ENCODE peak calls at places on chromosomes 5 and 9, in nine cellular contexts. W, C, U, A, V, H, I, Z and G are unnamed samples.

GRCh38 chr9:115142502-115143265 is 24.7 kb upstream of the TNC start:
- DNase-seq in I (no peak), Z (no peak), C (no peak), H (no peak), U (no peak), W (no peak), A (no peak), V (no peak), G (no peak)

GRCh38 chr5:169786219-169786618 is 149.1 kb downstream of the DOCK2 start:
- DNase-seq in I (no peak), U (no peak), A (no peak), Z (peak), W (no peak), H (no peak), C (no peak), V (no peak), G (no peak)

GRCh38 chr5:133120156-133120750 is 68.4 kb downstream of the HSPA4 start:
- DNase-seq in Z (no peak), C (no peak), A (no peak), H (no peak), I (no peak), U (no peak), V (no peak), W (no peak), G (no peak)

GRCh38 chr9:94057918-94058317 is 26.3 kb upstream of the PTPDC1 start:
- DNase-seq in H (no peak), V (no peak), Z (no peak), U (no peak), I (no peak), C (no peak), W (no peak), A (no peak), G (no peak)

GRCh38 chr5:78095119-78095518 is 199.4 kb downstream of the AP3B1 start:
- DNase-seq in V (no peak), Z (no peak), I (no peak), U (no peak), H (no peak), C (no peak), W (no peak), A (no peak), G (no peak)

GRCh38 chr5:23318166-23318565 is 189.2 kb upstream of the PRDM9 start:
- DNase-seq in C (no peak), W (no peak), I (no peak), U (no peak), A (no peak), H (no peak), Z (no peak), V (no peak), G (no peak)

GRCh38 chr9:20570086-20570485 is 52.2 kb downstream of the MLLT3 start:
- DNase-seq in C (no peak), W (no peak), U (no peak), I (no peak), V (peak), H (peak), A (no peak), Z (no peak), G (no peak)

GRCh38 chr9:72648811-72649414 is 127.5 kb downstream of the TMC1 start:
- DNase-seq in I (no peak), V (no peak), H (no peak), C (no peak), U (no peak), W (no peak), Z (no peak), A (no peak), G (no peak)

GRCh38 chr9:27414215-27414731 is 109.8 kb upstream of the IFNK start:
- DNase-seq in I (no peak), W (no peak), A (no peak), H (no peak), U (no peak), V (peak), Z (no peak), C (peak), G (no peak)

GRCh38 chr9:27412081-27412480 is 112.0 kb upstream of the IFNK start:
- DNase-seq in U (no peak), I (no peak), V (no peak), H (no peak), A (no peak), C (no peak), W (no peak), Z (no peak), G (no peak)

GRCh38 chr9:27412963-27413362 is 111.1 kb upstream of the IFNK start:
- DNase-seq in V (no peak), Z (no peak), H (no peak), C (no peak), I (no peak), W (no peak), A (no peak), U (no peak), G (no peak)

GRCh38 chr9:27408523-27408922 is 111.6 kb upstream of the EQTN start:
- DNase-seq in H (no peak), C (no peak), Z (no peak), I (no peak), V (no peak), A (no peak), W (no peak), U (no peak), G (no peak)

GRCh38 chr9:27413507-27414214 is 110.4 kb upstream of the IFNK start:
- DNase-seq in H (no peak), U (no peak), I (no peak), V (peak), W (no peak), A (no peak), C (no peak), Z (peak), G (no peak)
- H3K4me3 ChIP-seq in H (no peak), U (no peak), I (no peak), V (peak), W (no peak), A (no peak), C (no peak), Z (no peak), G (no peak)

GRCh38 chr5:61423487-61424157 is 91.6 kb downstream of the ZSWIM6 start:
- DNase-seq in Z (peak), W (no peak), I (no peak), V (peak), C (no peak), H (no peak), U (no peak), A (no peak), G (no peak)
- H3K4me3 ChIP-seq in Z (no peak), W (no peak), I (no peak), V (no peak), C (no peak), H (no peak), U (no peak), A (no peak), G (no peak)

GRCh38 chr9:1129382-1129781 is 79.2 kb downstream of the DMRT2 start:
- DNase-seq in H (no peak), C (no peak), I (no peak), Z (no peak), W (no peak), U (no peak), V (no peak), A (no peak), G (no peak)
- H3K4me3 ChIP-seq in H (no peak), C (no peak), I (no peak), Z (no peak), W (no peak), U (no peak), V (no peak), A (no peak), G (no peak)

GRCh38 chr9:85717220-85717619 is 24.5 kb downstream of the AGTPBP1 start:
- DNase-seq in A (no peak), Z (no peak), V (no peak), H (no peak), I (no peak), U (no peak), C (no peak), W (no peak), G (no peak)

GRCh38 chr9:85716031-85716877 is 25.5 kb downstream of the AGTPBP1 start:
- DNase-seq in I (no peak), A (no peak), Z (peak), W (no peak), U (peak), V (no peak), C (no peak), H (no peak), G (no peak)

GRCh38 chr9:85715587-85715986 is 26.2 kb downstream of the AGTPBP1 start:
- DNase-seq in A (no peak), I (no peak), U (peak), W (no peak), Z (peak), H (no peak), C (no peak), V (no peak), G (no peak)

DNA sequence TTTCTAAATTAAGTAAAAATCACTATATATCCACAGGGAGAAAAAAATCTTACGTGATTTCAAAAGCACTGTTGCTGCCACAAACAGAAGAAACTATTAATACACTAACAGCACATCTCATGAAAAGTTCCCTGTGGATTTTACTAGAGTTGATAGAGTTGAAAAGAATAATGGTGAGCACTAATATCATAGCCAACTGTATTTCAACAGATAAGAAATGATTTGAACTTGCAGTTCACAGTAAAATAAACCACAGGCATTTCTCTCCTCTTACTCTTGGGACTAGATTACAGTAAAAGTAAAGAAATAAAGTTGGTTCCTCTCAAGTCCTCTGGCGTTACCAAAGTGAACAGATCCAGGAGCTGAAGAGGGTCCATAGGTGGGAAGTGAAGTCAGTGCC is 27.9 kb downstream of the AGTPBP1 start:
- DNase-seq in C (no peak), U (peak), V (no peak), W (no peak), A (no peak), H (no peak), I (no peak), Z (peak), G (no peak)
- H3K4me3 ChIP-seq in C (no peak), U (no peak), V (no peak), W (no peak), A (no peak), H (no peak), I (no peak), Z (no peak), G (no peak)

GRCh38 chr9:123357748-123358059 is 1.7 kb downstream of the CRB2 start:
- DNase-seq in I (no peak), A (no peak), W (no peak), Z (no peak), U (no peak), V (no peak), C (no peak), H (no peak), G (no peak)

GRCh38 chr9:123358181-123358894 is 2.3 kb downstream of the CRB2 start:
- DNase-seq in U (no peak), H (no peak), C (no peak), I (no peak), Z (no peak), A (no peak), W (no peak), V (no peak), G (no peak)

GRCh38 chr9:123359106-123359505 is 3.1 kb downstream of the CRB2 start:
- DNase-seq in V (no peak), U (no peak), A (no peak), W (no peak), I (no peak), C (no peak), Z (no peak), H (no peak), G (no peak)

GRCh38 chr9:123355761-123356520 is at the start of gene CRB2:
- DNase-seq in I (no peak), V (no peak), W (no peak), C (no peak), Z (no peak), U (peak), A (no peak), H (no peak), G (no peak)

GRCh38 chr9:123356851-123357747 is 1.1 kb downstream of the CRB2 start:
- DNase-seq in U (no peak), W (no peak), I (no peak), H (no peak), V (no peak), C (no peak), A (no peak), Z (no peak), G (no peak)
- H3K4me3 ChIP-seq in U (no peak), W (no peak), I (no peak), H (no peak), V (no peak), C (no peak), A (peak), Z (peak), G (no peak)

GRCh38 chr9:91899611-91900010 is 50.4 kb downstream of the ROR2 start:
- DNase-seq in Z (no peak), W (no peak), A (no peak), V (no peak), C (no peak), U (no peak), H (no peak), I (no peak), G (no peak)
- H3K4me3 ChIP-seq in Z (no peak), W (no peak), A (no peak), V (no peak), C (no peak), U (no peak), H (no peak), I (no peak), G (no peak)

GRCh38 chr5:55989860-55990259 is 4.9 kb downstream of the IL6ST start:
- DNase-seq in I (no peak), C (no peak), A (no peak), U (no peak), H (no peak), W (peak), Z (no peak), V (no peak), G (no peak)
- H3K4me3 ChIP-seq in I (peak), C (no peak), A (no peak), U (no peak), H (no peak), W (peak), Z (no peak), V (peak), G (no peak)

DNA sequence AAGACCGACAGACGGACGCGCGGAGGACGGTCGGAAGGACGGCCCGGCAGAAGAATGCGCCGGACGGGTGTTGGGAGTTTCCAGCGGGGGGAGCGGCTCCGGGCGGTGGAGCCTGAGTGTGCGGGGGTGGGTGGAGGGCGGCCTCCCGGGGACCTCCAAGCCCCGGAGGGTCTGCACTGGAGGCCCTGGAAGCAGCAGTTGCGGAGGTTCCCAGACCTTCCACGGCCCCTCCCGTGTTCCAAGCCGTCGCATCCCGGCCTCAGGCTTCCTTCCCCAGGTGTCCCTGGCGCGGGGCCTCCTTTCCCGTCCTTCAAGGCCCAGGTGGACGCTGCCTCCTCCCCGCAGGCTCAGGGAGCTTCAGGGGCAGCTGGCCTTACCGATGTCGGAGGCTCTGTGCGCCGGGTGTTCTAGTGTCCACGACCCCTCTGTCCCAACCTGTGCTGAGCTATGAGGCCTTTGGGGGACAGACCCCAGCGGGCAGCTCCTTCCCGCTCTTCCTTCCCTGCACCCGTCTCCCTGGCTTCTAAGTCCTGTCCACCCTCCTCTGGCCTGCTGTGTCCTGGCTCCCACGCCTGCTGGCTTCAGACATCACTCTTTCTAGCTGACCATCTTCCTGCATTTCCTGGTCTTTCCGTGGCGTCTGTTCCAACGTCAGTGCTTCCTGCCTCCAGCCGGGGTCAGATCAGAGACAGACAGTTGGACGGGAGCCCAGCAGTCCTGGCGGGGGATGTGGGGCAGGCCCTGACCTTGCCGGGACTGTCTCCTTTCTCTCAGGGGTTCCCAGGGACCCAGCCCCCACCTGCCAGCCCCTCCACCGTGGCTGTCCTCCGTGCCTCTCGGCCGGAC is 5.6 kb downstream of the NRARP start:
- DNase-seq in C (peak), A (no peak), U (no peak), I (no peak), W (no peak), H (peak), V (peak), Z (peak), G (no peak)
- H3K4me3 ChIP-seq in C (no peak), A (no peak), U (no peak), I (no peak), W (no peak), H (no peak), V (no peak), Z (peak), G (no peak)

DNA sequence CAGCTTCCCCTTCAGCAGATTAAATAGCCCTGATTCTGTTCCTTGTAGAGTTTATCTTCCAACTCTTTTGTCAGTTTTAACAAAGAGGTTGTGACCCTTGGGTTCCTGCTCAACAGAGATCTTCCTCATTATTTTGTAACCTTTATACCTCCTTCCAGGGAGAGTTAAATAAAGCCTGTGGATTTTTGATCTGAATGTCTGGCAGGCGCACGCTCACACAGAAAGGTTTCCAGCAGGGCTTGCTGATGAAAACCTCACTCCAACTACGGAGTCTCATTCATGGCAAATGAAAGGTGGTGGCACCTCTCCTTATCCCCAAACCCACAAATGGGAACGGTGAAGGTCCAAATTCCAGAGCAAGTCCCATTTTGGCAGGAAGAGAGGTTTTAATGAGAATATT is 129.0 kb downstream of the SREK1 start:
- DNase-seq in V (no peak), C (no peak), A (no peak), Z (no peak), U (no peak), I (no peak), W (no peak), H (no peak), G (no peak)
- H3K4me3 ChIP-seq in V (no peak), C (no peak), A (no peak), Z (no peak), U (no peak), I (no peak), W (no peak), H (no peak), G (no peak)